ENCODE peak calls at places on chromosomes 4 and X, in four cellular contexts. One of them, this sample, is unnamed. For H3K4me1, the result is how much of the 10 kb centered on the place peaks cover.

GRCh38 chrX:13937370-13938052 is 92.2 kb downstream of the GEMIN8 start:
- DNase-seq in effector memory CD4-positive, alpha-beta T cell: no peak
- DNase-seq in fibroblast of lung: peak
- DNase-seq in colonic mucosa: no peak
- DNase-seq in this sample: no peak

GRCh38 chrX:65997978-65998717 is 41.7 kb downstream of the VSIG4 start:
- DNase-seq in effector memory CD4-positive, alpha-beta T cell: no peak
- DNase-seq in fibroblast of lung: no peak
- DNase-seq in colonic mucosa: no peak
- DNase-seq in this sample: no peak

GRCh38 chr4:73603854-73604584 is 16.2 kb downstream of the RASSF6 start:
- DNase-seq in effector memory CD4-positive, alpha-beta T cell: no peak
- DNase-seq in fibroblast of lung: no peak
- DNase-seq in colonic mucosa: no peak
- DNase-seq in this sample: no peak

GRCh38 chr4:152992027-152992426 is 55.9 kb downstream of the FHDC1 start:
- DNase-seq in effector memory CD4-positive, alpha-beta T cell: no peak
- DNase-seq in fibroblast of lung: no peak
- DNase-seq in colonic mucosa: peak
- DNase-seq in this sample: no peak

GRCh38 chr4:122632396-122633143 is 11.7 kb upstream of the IL21 start:
- DNase-seq in effector memory CD4-positive, alpha-beta T cell: no peak
- DNase-seq in fibroblast of lung: peak
- DNase-seq in colonic mucosa: no peak
- DNase-seq in this sample: no peak

GRCh38 chr4:11158971-11159370 is 269.7 kb downstream of the HS3ST1 start:
- DNase-seq in effector memory CD4-positive, alpha-beta T cell: no peak
- DNase-seq in fibroblast of lung: no peak
- DNase-seq in colonic mucosa: no peak
- DNase-seq in this sample: no peak

GRCh38 chrX:137171626-137172025 is 137.8 kb upstream of the GPR101 start:
- DNase-seq in effector memory CD4-positive, alpha-beta T cell: no peak
- DNase-seq in fibroblast of lung: no peak
- DNase-seq in colonic mucosa: no peak
- DNase-seq in this sample: no peak

GRCh38 chrX:57951666-57952319 is 41.5 kb upstream of the ZXDA start:
- DNase-seq in effector memory CD4-positive, alpha-beta T cell: no peak
- DNase-seq in fibroblast of lung: no peak
- DNase-seq in colonic mucosa: no peak
- DNase-seq in this sample: no peak

GRCh38 chr4:31081375-31081774 is 361.2 kb downstream of the PCDH7 start:
- DNase-seq in effector memory CD4-positive, alpha-beta T cell: no peak
- DNase-seq in fibroblast of lung: peak
- DNase-seq in colonic mucosa: no peak
- DNase-seq in this sample: no peak

GRCh38 chrX:19912-20571 is 261.1 kb upstream of the PLCXD1 start:
- DNase-seq in effector memory CD4-positive, alpha-beta T cell: no peak
- DNase-seq in fibroblast of lung: no peak
- DNase-seq in colonic mucosa: no peak
- DNase-seq in this sample: no peak

GRCh38 chr4:161601011-161601410 is 562.8 kb downstream of the FSTL5 start:
- DNase-seq in effector memory CD4-positive, alpha-beta T cell: no peak
- DNase-seq in fibroblast of lung: no peak
- DNase-seq in colonic mucosa: no peak
- DNase-seq in this sample: no peak

GRCh38 chr4:87009095-87009648 is 74.4 kb downstream of the AFF1 start:
- DNase-seq in effector memory CD4-positive, alpha-beta T cell: no peak
- DNase-seq in fibroblast of lung: no peak
- DNase-seq in colonic mucosa: peak
- DNase-seq in this sample: no peak

GRCh38 chr4:18138076-18138665 is 116.6 kb upstream of the LCORL start:
- DNase-seq in effector memory CD4-positive, alpha-beta T cell: no peak
- DNase-seq in fibroblast of lung: no peak
- DNase-seq in colonic mucosa: peak
- DNase-seq in this sample: no peak

GRCh38 chr4:139666735-139667266 is 1.2 kb downstream of the MGST2 start:
- DNase-seq in effector memory CD4-positive, alpha-beta T cell: no peak
- DNase-seq in fibroblast of lung: peak
- DNase-seq in colonic mucosa: peak
- DNase-seq in this sample: no peak

GRCh38 chr4:112266823-112267222 is 18.9 kb downstream of the TIFA start:
- DNase-seq in effector memory CD4-positive, alpha-beta T cell: no peak
- DNase-seq in fibroblast of lung: peak
- DNase-seq in colonic mucosa: no peak
- DNase-seq in this sample: no peak

GRCh38 chr4:133465022-133465421 is 315.9 kb downstream of the PCDH10 start:
- DNase-seq in effector memory CD4-positive, alpha-beta T cell: no peak
- DNase-seq in fibroblast of lung: no peak
- DNase-seq in colonic mucosa: no peak
- DNase-seq in this sample: no peak

GRCh38 chr4:173121044-173121685 is 47.4 kb upstream of the GALNT7 start:
- DNase-seq in effector memory CD4-positive, alpha-beta T cell: no peak
- DNase-seq in fibroblast of lung: peak
- DNase-seq in colonic mucosa: peak
- DNase-seq in this sample: no peak

GRCh38 chr4:123709336-123709735 is 312.7 kb downstream of the SPRY1 start:
- DNase-seq in effector memory CD4-positive, alpha-beta T cell: no peak
- DNase-seq in fibroblast of lung: no peak
- DNase-seq in colonic mucosa: peak
- DNase-seq in this sample: no peak

GRCh38 chrX:140580478-140580877 is 75.6 kb upstream of the SOX3 start:
- DNase-seq in effector memory CD4-positive, alpha-beta T cell: no peak
- DNase-seq in fibroblast of lung: no peak
- DNase-seq in colonic mucosa: no peak
- DNase-seq in this sample: no peak

GRCh38 chr4:77618383-77619241 is 13.0 kb downstream of the CXCL13 start:
- DNase-seq in effector memory CD4-positive, alpha-beta T cell: no peak
- DNase-seq in fibroblast of lung: peak
- DNase-seq in colonic mucosa: peak
- DNase-seq in this sample: peak

GRCh38 chrX:79366888-79367749 is at the start of gene ITM2A:
- DNase-seq in effector memory CD4-positive, alpha-beta T cell: peak
- DNase-seq in fibroblast of lung: no peak
- DNase-seq in colonic mucosa: peak
- DNase-seq in this sample: peak

GRCh38 chr4:95304898-95305297 is 243.9 kb downstream of the UNC5C start:
- DNase-seq in effector memory CD4-positive, alpha-beta T cell: no peak
- DNase-seq in fibroblast of lung: peak
- DNase-seq in colonic mucosa: no peak
- DNase-seq in this sample: no peak

GRCh38 chr4:179719766-179720470 is 2277.7 kb upstream of the AGA start:
- DNase-seq in effector memory CD4-positive, alpha-beta T cell: no peak
- DNase-seq in fibroblast of lung: no peak
- DNase-seq in colonic mucosa: no peak
- DNase-seq in this sample: no peak

GRCh38 chrX:41720125-41720780 is 3.7 kb upstream of the GPR82 start:
- DNase-seq in effector memory CD4-positive, alpha-beta T cell: peak
- DNase-seq in fibroblast of lung: peak
- DNase-seq in colonic mucosa: no peak
- DNase-seq in this sample: peak

GRCh38 chr4:61254406-61254805 is 54.3 kb downstream of the ADGRL3 start:
- DNase-seq in effector memory CD4-positive, alpha-beta T cell: no peak
- DNase-seq in fibroblast of lung: no peak
- DNase-seq in colonic mucosa: no peak
- DNase-seq in this sample: no peak

GRCh38 chrX:46762963-46763362 is 4.0 kb upstream of the SLC9A7 start:
- DNase-seq in effector memory CD4-positive, alpha-beta T cell: no peak
- DNase-seq in fibroblast of lung: no peak
- DNase-seq in colonic mucosa: no peak
- DNase-seq in this sample: no peak

GRCh38 chrX:44536198-44536597 is 6.5 kb downstream of the FUNDC1 start:
- DNase-seq in effector memory CD4-positive, alpha-beta T cell: no peak
- DNase-seq in fibroblast of lung: no peak
- DNase-seq in colonic mucosa: no peak
- DNase-seq in this sample: no peak

GRCh38 chr4:176189891-176190795 is 5.2 kb downstream of the SPATA4 start:
- DNase-seq in effector memory CD4-positive, alpha-beta T cell: no peak
- DNase-seq in fibroblast of lung: peak
- DNase-seq in colonic mucosa: no peak
- DNase-seq in this sample: no peak

GRCh38 chrX:103061486-103061885 is 2.5 kb downstream of the BEX1 start:
- DNase-seq in effector memory CD4-positive, alpha-beta T cell: no peak
- DNase-seq in fibroblast of lung: no peak
- DNase-seq in colonic mucosa: no peak
- DNase-seq in this sample: no peak

GRCh38 chr4:2330119-2331042 is 68.5 kb upstream of the MXD4 start:
- DNase-seq in effector memory CD4-positive, alpha-beta T cell: no peak
- DNase-seq in fibroblast of lung: peak
- DNase-seq in colonic mucosa: no peak
- DNase-seq in this sample: no peak

GRCh38 chr4:87054900-87055299 is 120.1 kb downstream of the AFF1 start:
- DNase-seq in effector memory CD4-positive, alpha-beta T cell: no peak
- DNase-seq in fibroblast of lung: no peak
- DNase-seq in colonic mucosa: no peak
- DNase-seq in this sample: no peak

GRCh38 chr4:121534187-121534586 is 153.4 kb upstream of the QRFPR start:
- DNase-seq in effector memory CD4-positive, alpha-beta T cell: no peak
- DNase-seq in fibroblast of lung: no peak
- DNase-seq in colonic mucosa: no peak
- DNase-seq in this sample: no peak

GRCh38 chr4:113435893-113436292 is 325.6 kb downstream of the CAMK2D start:
- DNase-seq in effector memory CD4-positive, alpha-beta T cell: no peak
- DNase-seq in fibroblast of lung: peak
- DNase-seq in colonic mucosa: peak
- DNase-seq in this sample: no peak

GRCh38 chr4:140172960-140173359 is 19.0 kb upstream of the MAML3 start:
- DNase-seq in effector memory CD4-positive, alpha-beta T cell: no peak
- DNase-seq in fibroblast of lung: no peak
- DNase-seq in colonic mucosa: no peak
- DNase-seq in this sample: no peak

GRCh38 chrX:264634-265455 is 16.3 kb upstream of the PLCXD1 start:
- DNase-seq in effector memory CD4-positive, alpha-beta T cell: no peak
- DNase-seq in fibroblast of lung: no peak
- DNase-seq in colonic mucosa: peak
- DNase-seq in this sample: no peak

DNA sequence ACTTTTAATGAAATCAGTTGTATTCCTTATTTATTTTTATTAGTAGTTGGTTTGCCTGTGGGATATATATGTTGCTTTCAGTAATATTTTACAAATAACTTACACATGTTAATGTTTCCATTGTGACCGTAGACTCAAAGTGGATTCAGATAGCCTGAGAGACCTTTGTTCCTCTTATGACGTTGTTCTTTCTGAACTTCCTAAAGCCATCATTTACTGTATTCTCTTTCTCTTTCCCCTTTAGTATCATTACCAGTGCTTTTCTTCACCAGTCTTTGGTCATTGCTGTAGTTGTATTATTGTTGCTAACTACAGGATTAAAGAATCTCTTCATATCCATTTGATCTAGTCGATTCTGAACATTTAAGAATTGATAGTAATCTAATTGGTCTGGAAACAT is 4.3 kb downstream of the STIM2 start:
- DNase-seq in effector memory CD4-positive, alpha-beta T cell: no peak
- DNase-seq in fibroblast of lung: no peak
- DNase-seq in colonic mucosa: no peak
- DNase-seq in this sample: no peak
- H3K4me3 ChIP-seq in effector memory CD4-positive, alpha-beta T cell: no peak
- H3K4me3 ChIP-seq in fibroblast of lung: peak
- H3K4me3 ChIP-seq in colonic mucosa: no peak
- H3K4me3 ChIP-seq in this sample: no peak

DNA sequence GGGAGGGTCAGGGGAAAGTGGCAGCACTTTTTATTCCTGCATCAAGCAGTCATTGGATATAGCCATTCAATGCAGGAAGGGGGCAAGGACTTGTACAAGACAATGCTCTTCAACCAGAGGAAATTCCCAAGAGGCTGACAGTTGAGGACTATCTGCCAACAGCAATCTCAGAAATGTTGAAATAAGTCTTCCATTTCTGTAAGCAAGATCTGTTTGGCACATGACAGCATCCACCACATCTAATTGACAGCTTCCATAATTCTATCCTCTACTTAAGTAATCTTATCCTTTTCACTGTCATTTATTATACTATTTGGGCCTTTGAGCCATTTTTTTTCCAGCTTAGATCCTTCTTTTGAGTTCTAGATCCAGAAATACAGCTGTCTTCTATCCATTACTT is 110.7 kb downstream of the CFAP299 start:
- DNase-seq in effector memory CD4-positive, alpha-beta T cell: no peak
- DNase-seq in fibroblast of lung: no peak
- DNase-seq in colonic mucosa: no peak
- DNase-seq in this sample: no peak
- H3K27ac ChIP-seq in effector memory CD4-positive, alpha-beta T cell: no peak
- H3K27ac ChIP-seq in fibroblast of lung: no peak
- H3K27ac ChIP-seq in colonic mucosa: no peak
- H3K27ac ChIP-seq in this sample: no peak

DNA sequence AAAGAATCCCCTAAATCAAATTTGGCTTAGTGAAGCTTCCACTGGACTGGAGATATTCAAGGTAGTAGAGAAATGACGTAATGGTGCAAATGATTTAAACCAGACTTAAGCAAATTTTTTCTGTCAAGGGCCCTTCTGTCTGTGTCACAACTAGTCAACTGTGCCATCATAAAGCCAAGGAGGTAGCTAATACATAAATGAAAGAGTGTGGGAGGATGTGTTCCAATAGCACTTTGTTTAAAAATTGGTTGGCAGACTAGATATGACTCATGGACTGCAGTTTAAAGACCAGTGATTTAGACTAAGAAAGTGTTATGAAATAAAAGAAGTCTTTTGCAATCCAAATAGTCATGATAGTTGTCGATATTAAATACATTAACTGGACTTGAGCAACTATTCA is 24.3 kb upstream of the TEX13C start:
- DNase-seq in effector memory CD4-positive, alpha-beta T cell: no peak
- DNase-seq in fibroblast of lung: no peak
- DNase-seq in colonic mucosa: no peak
- DNase-seq in this sample: no peak
- H3K4me1 ChIP-seq in effector memory CD4-positive, alpha-beta T cell: under half
- H3K4me1 ChIP-seq in fibroblast of lung: under half
- H3K4me1 ChIP-seq in colonic mucosa: under half
- H3K4me1 ChIP-seq in this sample: under half

GRCh38 chr4:146647615-146648383 is 9.1 kb downstream of the POU4F2 start:
- DNase-seq in effector memory CD4-positive, alpha-beta T cell: no peak
- DNase-seq in fibroblast of lung: no peak
- DNase-seq in colonic mucosa: no peak
- DNase-seq in this sample: no peak

GRCh38 chr4:146646601-146647000 is 7.9 kb downstream of the POU4F2 start:
- DNase-seq in effector memory CD4-positive, alpha-beta T cell: no peak
- DNase-seq in fibroblast of lung: no peak
- DNase-seq in colonic mucosa: no peak
- DNase-seq in this sample: no peak

GRCh38 chr4:146650034-146650433 is 11.3 kb downstream of the POU4F2 start:
- DNase-seq in effector memory CD4-positive, alpha-beta T cell: no peak
- DNase-seq in fibroblast of lung: no peak
- DNase-seq in colonic mucosa: no peak
- DNase-seq in this sample: no peak

GRCh38 chr4:146649232-146649631 is 10.5 kb downstream of the POU4F2 start:
- DNase-seq in effector memory CD4-positive, alpha-beta T cell: no peak
- DNase-seq in fibroblast of lung: no peak
- DNase-seq in colonic mucosa: no peak
- DNase-seq in this sample: no peak

DNA sequence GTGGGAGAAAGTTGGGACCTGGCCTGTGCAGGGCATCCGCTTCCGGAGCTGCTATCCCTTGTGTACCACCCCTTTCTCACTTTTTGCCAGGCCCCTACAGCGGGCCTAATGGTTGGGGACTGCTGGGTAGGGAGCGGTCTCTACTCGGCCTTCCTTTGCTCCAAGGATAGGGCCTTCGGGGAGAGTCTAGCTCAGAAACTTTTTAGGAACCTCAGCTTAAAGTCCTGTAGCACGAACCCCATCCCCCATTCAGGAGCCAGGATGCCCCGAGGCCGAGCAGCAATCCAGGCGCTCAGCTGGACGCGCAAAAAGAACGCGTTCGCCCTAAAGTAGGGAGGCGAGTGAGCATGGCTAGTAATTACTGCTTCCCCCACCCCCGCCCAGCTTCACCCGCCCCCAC is 9.7 kb downstream of the POU4F2 start:
- DNase-seq in effector memory CD4-positive, alpha-beta T cell: no peak
- DNase-seq in fibroblast of lung: no peak
- DNase-seq in colonic mucosa: no peak
- DNase-seq in this sample: no peak
- H3K4me3 ChIP-seq in effector memory CD4-positive, alpha-beta T cell: no peak
- H3K4me3 ChIP-seq in fibroblast of lung: no peak
- H3K4me3 ChIP-seq in colonic mucosa: no peak
- H3K4me3 ChIP-seq in this sample: no peak

This sample was measured in CD8-positive, alpha-beta memory T cell.